ENCODE peak calls at places on chromosomes 1 and 21, in seven cellular contexts. E is sigmoid colon, Y is SK-N-SH, P is endothelial cell of umbilical vein, D is upper lobe of left lung, T is stomach, H is HL-60. M is an unnamed sample.

GRCh38 chr21:15616864-15617574 is 112.8 kb upstream of the USP25 start:
- DNase-seq in E (no peak), Y (no peak), P (no peak), D (no peak), T (no peak), H (no peak), M (no peak)

GRCh38 chr1:24120965-24121364 is 9.0 kb upstream of the MYOM3 start:
- DNase-seq in E (no peak), Y (no peak), P (no peak), D (no peak), T (no peak), H (no peak), M (no peak)

GRCh38 chr1:205488074-205488723 is 16.3 kb upstream of the CDK18 start:
- DNase-seq in E (peak), Y (peak), P (peak), D (peak), T (peak), H (no peak), M (no peak)

GRCh38 chr1:152109231-152109997 is 5.8 kb downstream of the TCHH start:
- DNase-seq in E (no peak), Y (no peak), P (no peak), D (no peak), T (no peak), H (peak), M (no peak)

GRCh38 chr1:20725189-20726106 is 7.1 kb downstream of the SH2D5 start:
- DNase-seq in E (peak), Y (peak), P (peak), D (no peak), T (no peak), H (no peak), M (no peak)

GRCh38 chr1:20472860-20473711 is 12.9 kb downstream of the CAMK2N1 start:
- DNase-seq in E (peak), Y (peak), P (peak), D (no peak), T (peak), H (no peak), M (no peak)

GRCh38 chr1:67227196-67227595 is 60.9 kb downstream of the IL23R start:
- DNase-seq in E (no peak), Y (no peak), P (no peak), D (no peak), T (no peak), H (no peak), M (no peak)

GRCh38 chr1:24186711-24186992 is 437 bp downstream of the IFNLR1 start:
- DNase-seq in E (no peak), Y (no peak), P (no peak), D (no peak), T (no peak), H (no peak), M (no peak)

GRCh38 chr1:97806996-97807395 is 113.8 kb downstream of the DPYD start:
- DNase-seq in E (no peak), Y (no peak), P (no peak), D (no peak), T (no peak), H (no peak), M (no peak)

GRCh38 chr1:30633294-30633693 is 90.1 kb downstream of the MATN1 start:
- DNase-seq in E (no peak), Y (no peak), P (no peak), D (no peak), T (no peak), H (no peak), M (no peak)

GRCh38 chr1:234125283-234125682 is 220.8 kb downstream of the SLC35F3 start:
- DNase-seq in E (no peak), Y (peak), P (no peak), D (peak), T (no peak), H (no peak), M (no peak)

GRCh38 chr1:25707280-25708016 is 90.9 kb downstream of the MAN1C1 start:
- DNase-seq in E (peak), Y (peak), P (no peak), D (no peak), T (no peak), H (no peak), M (no peak)

GRCh38 chr21:29246614-29247013 is 52.1 kb upstream of the BACH1 start:
- DNase-seq in E (no peak), Y (no peak), P (no peak), D (no peak), T (no peak), H (no peak), M (no peak)

GRCh38 chr1:97901017-97901658 is 19.7 kb downstream of the DPYD start:
- DNase-seq in E (no peak), Y (no peak), P (peak), D (no peak), T (no peak), H (peak), M (no peak)

GRCh38 chr1:209808059-209808494 is 2.1 kb upstream of the IRF6 start:
- DNase-seq in E (no peak), Y (peak), P (peak), D (no peak), T (no peak), H (no peak), M (no peak)

GRCh38 chr1:209805341-209805781 is 581 bp downstream of the IRF6 start:
- DNase-seq in E (no peak), Y (no peak), P (peak), D (peak), T (peak), H (no peak), M (peak)

GRCh38 chr1:209803568-209803967 is 2.4 kb downstream of the IRF6 start:
- DNase-seq in E (no peak), Y (no peak), P (peak), D (no peak), T (no peak), H (no peak), M (no peak)

GRCh38 chr1:209807509-209807908 is 1.6 kb upstream of the IRF6 start:
- DNase-seq in E (no peak), Y (no peak), P (no peak), D (no peak), T (no peak), H (no peak), M (no peak)

GRCh38 chr1:209805875-209806760 is at the start of gene IRF6:
- DNase-seq in E (peak), Y (no peak), P (peak), D (peak), T (peak), H (no peak), M (peak)
- TF ChIP-seq POLR2AphosphoS5 in E (no peak), Y (no peak), P (no peak), D (peak), T (peak), H (no peak), M (peak)

DNA sequence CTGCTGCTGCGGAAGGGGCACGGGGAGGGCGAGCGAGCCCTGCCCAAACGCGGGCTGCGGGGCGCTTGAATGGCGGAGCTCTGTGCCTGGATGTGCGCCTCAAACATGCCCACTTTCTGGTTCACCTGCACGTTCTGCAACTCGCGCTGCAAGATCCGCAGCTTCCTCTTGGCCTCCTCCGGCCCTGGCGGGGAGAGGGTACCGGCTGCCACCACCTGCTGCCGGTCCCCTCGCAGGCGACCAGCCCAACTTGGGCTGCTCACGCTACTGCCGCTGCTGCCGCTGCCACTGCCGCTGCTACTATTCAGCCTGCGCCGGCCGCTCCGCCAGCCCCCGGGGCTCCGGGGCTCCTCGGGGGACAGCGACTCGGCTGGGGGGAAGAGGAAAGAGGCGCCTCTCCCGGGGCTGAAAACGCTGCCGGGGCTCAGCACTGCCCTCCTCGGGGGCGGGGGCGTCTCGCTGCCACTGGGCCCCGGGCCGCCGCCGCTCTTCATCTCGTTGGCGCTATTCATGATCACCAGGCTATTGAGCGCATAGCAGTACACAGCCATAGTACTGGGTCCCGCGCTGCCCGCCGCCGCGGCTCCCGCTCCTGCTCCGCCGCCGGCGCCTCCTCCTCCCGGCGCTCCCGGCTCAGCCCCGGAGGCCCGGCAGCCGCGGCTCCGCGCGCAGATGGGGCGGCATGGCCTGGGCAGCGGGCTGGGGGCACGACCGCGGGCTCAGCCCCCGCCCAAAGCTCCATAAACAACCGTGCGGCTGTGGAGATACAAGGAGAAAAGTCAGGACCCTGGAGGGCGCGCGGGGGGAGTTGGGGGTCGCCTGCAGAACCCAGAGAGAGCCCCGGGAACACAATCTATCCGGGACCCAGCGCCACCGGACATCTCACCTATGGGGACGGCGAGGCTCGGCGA is 1.9 kb downstream of the ITPKB start:
- DNase-seq in E (peak), Y (peak), P (peak), D (peak), T (peak), H (peak), M (peak)
- TF ChIP-seq POLR2AphosphoS5 in E (no peak), Y (no peak), P (no peak), D (no peak), T (no peak), H (no peak), M (peak)

GRCh38 chr1:198653815-198654413 is 15.1 kb downstream of the PTPRC start:
- DNase-seq in E (no peak), Y (peak), P (no peak), D (no peak), T (no peak), H (no peak), M (no peak)
- TF ChIP-seq POLR2AphosphoS5 in E (no peak), Y (no peak), P (no peak), D (no peak), T (no peak), H (no peak), M (no peak)

DNA sequence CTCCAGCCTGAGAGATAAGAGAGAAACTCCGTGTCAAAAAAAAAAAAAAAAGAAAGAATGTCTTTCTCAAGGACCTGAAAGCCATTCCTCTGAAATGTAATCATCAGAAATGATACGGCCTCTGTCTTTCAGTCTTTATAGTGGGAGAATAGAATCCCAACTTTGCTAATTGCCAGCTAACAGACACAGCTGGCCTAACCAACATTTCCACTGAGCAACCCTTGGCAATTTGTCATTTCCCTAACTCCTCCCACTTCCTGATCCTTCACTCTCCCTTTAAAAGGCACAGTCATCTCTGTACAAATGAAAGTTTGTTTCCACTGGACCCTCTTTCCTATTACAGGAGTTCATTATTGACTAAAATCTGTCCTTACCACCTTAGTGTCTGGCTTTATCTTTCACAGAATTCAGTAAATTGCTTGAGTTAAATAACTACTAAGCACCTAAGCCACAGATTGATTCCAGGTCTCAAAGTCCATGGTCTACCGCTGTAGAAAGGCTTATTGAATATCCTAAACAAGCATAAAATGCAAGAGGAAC is 4.3 kb upstream of the CBR1 start:
- DNase-seq in E (no peak), Y (no peak), P (peak), D (no peak), T (no peak), H (no peak), M (no peak)
- TF ChIP-seq POLR2AphosphoS5 in E (no peak), Y (no peak), P (peak), D (no peak), T (no peak), H (no peak), M (no peak)

DNA sequence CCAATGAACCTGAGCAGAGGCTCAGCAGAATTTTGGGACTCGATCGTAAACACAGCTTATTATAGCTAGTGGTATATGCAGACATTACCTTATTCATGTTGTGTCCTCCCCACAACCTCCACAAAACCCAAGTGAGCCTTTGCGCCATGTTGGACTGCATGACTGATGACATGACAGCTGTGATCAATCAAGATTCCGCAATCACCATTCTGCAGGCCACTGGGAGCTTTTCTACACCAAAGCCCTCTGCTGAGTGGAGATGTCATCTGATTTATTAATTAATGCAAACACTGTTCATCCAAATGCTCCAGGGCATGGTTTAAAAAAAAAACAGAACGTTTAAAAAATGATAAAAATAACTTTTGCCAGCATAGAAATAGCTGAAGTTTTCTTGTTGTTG is 7.9 kb upstream of the SRP9 start:
- DNase-seq in E (no peak), Y (no peak), P (no peak), D (no peak), T (no peak), H (no peak), M (no peak)
- TF ChIP-seq POLR2AphosphoS5 in E (no peak), Y (no peak), P (no peak), D (no peak), T (no peak), H (no peak), M (no peak)

GRCh38 chr1:77978293-77978968 is 441 bp downstream of the FUBP1 start:
- DNase-seq in E (peak), Y (peak), P (peak), D (peak), T (peak), H (peak), M (no peak)
- TF ChIP-seq POLR2AphosphoS5 in E (no peak), Y (peak), P (no peak), D (peak), T (peak), H (peak), M (no peak)

GRCh38 chr1:111965781-111966453 is 23.6 kb downstream of the KCND3 start:
- DNase-seq in E (no peak), Y (no peak), P (no peak), D (no peak), T (no peak), H (no peak), M (peak)
- TF ChIP-seq POLR2AphosphoS5 in E (no peak), Y (no peak), P (no peak), D (no peak), T (no peak), H (no peak), M (no peak)

GRCh38 chr1:86832409-86832808 is 81.5 kb downstream of the SELENOF start:
- DNase-seq in E (no peak), Y (no peak), P (no peak), D (no peak), T (no peak), H (no peak), M (no peak)

GRCh38 chr1:86828024-86828423 is 85.9 kb downstream of the SELENOF start:
- DNase-seq in E (no peak), Y (no peak), P (no peak), D (no peak), T (no peak), H (no peak), M (no peak)

GRCh38 chr1:86833461-86834215 is 80.3 kb downstream of the SELENOF start:
- DNase-seq in E (peak), Y (peak), P (peak), D (peak), T (peak), H (peak), M (peak)
- TF ChIP-seq POLR2AphosphoS5 in E (no peak), Y (no peak), P (no peak), D (no peak), T (no peak), H (no peak), M (no peak)

GRCh38 chr1:54384921-54385726 is 21.1 kb downstream of the SSBP3 start:
- DNase-seq in E (no peak), Y (no peak), P (peak), D (no peak), T (no peak), H (no peak), M (no peak)

GRCh38 chr1:54384471-54384870 is 21.7 kb downstream of the SSBP3 start:
- DNase-seq in E (no peak), Y (no peak), P (no peak), D (no peak), T (no peak), H (no peak), M (no peak)

GRCh38 chr1:54381524-54381923 is 24.7 kb downstream of the SSBP3 start:
- DNase-seq in E (no peak), Y (no peak), P (no peak), D (no peak), T (no peak), H (no peak), M (no peak)

GRCh38 chr1:54390655-54391054 is 15.5 kb downstream of the SSBP3 start:
- DNase-seq in E (no peak), Y (no peak), P (no peak), D (no peak), T (no peak), H (no peak), M (peak)

DNA sequence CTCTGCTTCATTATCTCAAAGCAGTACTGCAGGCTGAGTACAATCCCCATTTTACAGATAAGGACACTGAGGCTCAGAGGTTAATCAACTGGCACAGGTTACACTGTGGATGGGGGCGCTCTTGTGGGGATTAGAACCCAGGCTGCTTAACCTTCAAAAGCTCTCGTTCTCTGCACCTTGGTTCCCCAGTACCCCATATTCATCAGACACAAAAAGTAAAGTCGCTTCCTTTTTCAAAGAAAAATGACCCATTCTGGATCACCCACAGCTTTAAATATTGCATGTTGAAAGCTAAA is 20.5 kb downstream of the SSBP3 start:
- DNase-seq in E (no peak), Y (no peak), P (no peak), D (no peak), T (no peak), H (no peak), M (no peak)
- TF ChIP-seq POLR2AphosphoS5 in E (no peak), Y (no peak), P (no peak), D (no peak), T (no peak), H (no peak), M (no peak)

DNA sequence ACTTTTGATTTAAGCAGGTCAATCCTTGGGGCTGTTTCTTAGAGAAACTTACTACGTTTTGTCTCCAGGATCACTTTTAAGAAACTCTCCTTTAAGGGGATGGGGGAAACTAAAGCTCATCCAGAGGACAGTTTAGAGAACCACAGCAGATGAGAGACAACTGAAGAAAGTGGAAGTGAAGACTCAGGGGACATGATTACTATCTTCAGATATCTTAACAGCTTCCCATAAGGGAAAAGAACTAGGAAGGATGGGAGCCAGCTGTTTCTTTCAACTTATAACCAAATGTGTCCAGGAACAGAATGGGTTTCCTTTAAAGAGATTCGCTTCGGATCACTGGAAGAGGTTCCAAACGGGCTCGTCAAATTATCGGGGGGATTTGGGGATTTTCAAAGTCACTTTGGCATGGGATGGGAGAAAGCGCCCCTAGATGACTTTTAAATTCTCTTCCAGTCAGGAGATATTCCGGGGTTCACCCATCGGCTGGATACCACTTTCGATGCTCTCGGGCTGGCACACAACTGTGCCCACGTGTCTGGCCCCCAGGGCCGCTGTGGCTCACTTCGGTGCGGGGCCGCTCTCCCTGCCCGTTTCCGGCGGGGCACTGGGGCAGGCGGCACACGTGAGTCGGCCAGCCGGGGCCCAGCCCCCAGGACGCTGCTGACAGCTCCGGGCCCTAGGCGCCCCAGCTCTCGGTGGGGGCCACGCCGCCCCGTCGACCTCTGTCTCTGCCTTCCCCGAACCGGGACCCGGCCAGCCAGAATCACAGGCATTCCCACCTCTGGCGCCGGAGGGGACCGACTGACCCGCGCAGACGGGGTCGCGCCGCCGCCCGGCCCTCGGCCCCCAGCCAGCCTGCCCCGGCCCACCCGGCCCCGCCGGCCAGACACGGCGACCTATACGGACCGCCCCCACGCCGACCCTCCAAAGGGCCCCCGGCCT is 1.0 kb downstream of the SCMH1 start:
- DNase-seq in E (peak), Y (peak), P (peak), D (peak), T (peak), H (no peak), M (peak)
- TF ChIP-seq POLR2AphosphoS5 in E (peak), Y (no peak), P (no peak), D (no peak), T (peak), H (peak), M (peak)

M was measured in spleen.